ENCODE peak calls at places on chromosome 15, in six cellular contexts. V is HTR-8/SVneo, P is T follicular helper cell, Z is pulmonary artery endothelial cell, Q is immature natural killer cell, J is NCI-H748 treated with DMSO at 0.1 percent for 48 hours. T is an unnamed sample.

GRCh38 chr15:80744826-80745225 is 34.3 kb upstream of the CEMIP start:
- DNase-seq in Q (no peak), P (no peak), J (no peak), V (no peak), Z (no peak), T (no peak)

GRCh38 chr15:71276355-71276665 is 161.0 kb downstream of the THSD4 start:
- DNase-seq in P (no peak), J (no peak), V (no peak), Z (no peak), Q (no peak), T (no peak)

GRCh38 chr15:31049682-31050606 is 51.6 kb downstream of the TRPM1 start:
- DNase-seq in V (no peak), Q (no peak), J (no peak), Z (no peak), P (no peak), T (no peak)

GRCh38 chr15:85417276-85417675 is 36.9 kb downstream of the AKAP13 start:
- DNase-seq in Z (no peak), Q (no peak), P (no peak), J (no peak), V (no peak), T (no peak)

GRCh38 chr15:42272768-42273098 is 268 bp upstream of the GANC start:
- DNase-seq in P (no peak), J (no peak), Z (no peak), Q (peak), V (no peak), T (no peak)

GRCh38 chr15:89812126-89812846 is 2.4 kb downstream of the ANPEP start:
- DNase-seq in V (no peak), Z (no peak), P (no peak), Q (no peak), J (no peak), T (no peak)

GRCh38 chr15:63986751-63987341 is 59.4 kb downstream of the DAPK2 start:
- DNase-seq in Q (no peak), J (no peak), P (no peak), V (no peak), Z (no peak), T (no peak)

GRCh38 chr15:38474155-38474757 is 20.3 kb downstream of the FAM98B start:
- DNase-seq in Z (peak), V (peak), Q (peak), P (peak), J (peak), T (no peak)

GRCh38 chr15:33292718-33293307 is 18.0 kb upstream of the RYR3 start:
- DNase-seq in Q (no peak), Z (peak), V (peak), J (peak), P (no peak), T (no peak)

GRCh38 chr15:62067448-62068044 is 769 bp downstream of the C2CD4A start:
- DNase-seq in Q (no peak), P (peak), Z (no peak), J (no peak), V (no peak), T (peak)

GRCh38 chr15:31151301-31152233 is 50.0 kb upstream of the TRPM1 start:
- DNase-seq in Z (no peak), P (no peak), J (no peak), Q (no peak), V (no peak), T (no peak)

GRCh38 chr15:37372064-37372463 is 271.7 kb upstream of the MEIS2 start:
- DNase-seq in Q (no peak), J (no peak), Z (no peak), P (no peak), V (no peak), T (no peak)

GRCh38 chr15:80643296-80643965 is 51.7 kb upstream of the ABHD17C start:
- DNase-seq in P (no peak), J (no peak), V (no peak), Q (no peak), Z (no peak), T (no peak)

GRCh38 chr15:75677601-75678323 is 30.1 kb downstream of the SNX33 start:
- DNase-seq in V (no peak), Q (no peak), Z (no peak), P (no peak), J (no peak), T (no peak)

GRCh38 chr15:38682861-38683260 is 118.2 kb upstream of the RASGRP1 start:
- DNase-seq in P (no peak), Z (no peak), V (no peak), J (no peak), Q (no peak), T (no peak)

GRCh38 chr15:25707656-25708365 is 155.3 kb downstream of the ATP10A start:
- DNase-seq in P (no peak), Q (no peak), V (no peak), Z (no peak), J (no peak), T (no peak)

GRCh38 chr15:51299187-51300015 is 39.0 kb downstream of the CYP19A1 start:
- DNase-seq in Z (no peak), P (no peak), V (no peak), Q (no peak), J (peak), T (no peak)

GRCh38 chr15:25775317-25775912 is 87.7 kb downstream of the ATP10A start:
- DNase-seq in Q (no peak), P (no peak), Z (no peak), J (peak), V (no peak), T (no peak)

GRCh38 chr15:62416535-62416934 is 251.4 kb upstream of the C2CD4B start:
- DNase-seq in Q (no peak), V (no peak), J (no peak), Z (no peak), P (no peak), T (no peak)

GRCh38 chr15:96977886-96978285 is 647.4 kb downstream of the NR2F2 start:
- DNase-seq in Z (no peak), Q (no peak), P (no peak), J (no peak), V (no peak), T (no peak)

GRCh38 chr15:82870727-82871576 is 61.5 kb downstream of the WHAMM start:
- DNase-seq in Q (no peak), P (no peak), V (no peak), Z (no peak), J (no peak), T (no peak)

GRCh38 chr15:60815321-60815720 is 336.4 kb upstream of the ICE2 start:
- DNase-seq in P (no peak), V (no peak), Z (no peak), Q (no peak), J (no peak), T (no peak)

GRCh38 chr15:45117327-45118130 is 3.4 kb downstream of the DUOXA2 start:
- DNase-seq in J (no peak), P (no peak), Q (no peak), Z (no peak), V (no peak), T (no peak)

GRCh38 chr15:72740202-72740601 is 43.4 kb downstream of the ADPGK start:
- DNase-seq in Z (no peak), Q (peak), V (no peak), J (no peak), P (no peak), T (peak)

GRCh38 chr15:43939070-43939469 is 112.3 kb downstream of the WDR76 start:
- DNase-seq in P (no peak), J (no peak), Q (no peak), Z (no peak), V (peak), T (no peak)

GRCh38 chr15:31974154-31974794 is 56.0 kb upstream of the CHRNA7 start:
- DNase-seq in Z (no peak), V (no peak), Q (no peak), P (no peak), J (no peak), T (no peak)

GRCh38 chr15:91192285-91193058 is 92.4 kb downstream of the SV2B start:
- DNase-seq in Z (no peak), P (no peak), Q (no peak), V (no peak), J (no peak), T (no peak)

GRCh38 chr15:50028323-50028722 is 90.7 kb downstream of the ATP8B4 start:
- DNase-seq in J (no peak), Q (no peak), P (no peak), V (no peak), Z (no peak), T (no peak)

GRCh38 chr15:73265536-73266153 is 103.1 kb downstream of the HCN4 start:
- DNase-seq in V (peak), P (peak), J (peak), Z (no peak), Q (peak), T (peak)

T was measured in GM12891.